ENCODE peak calls at places on chromosomes 11 and 22, in six cellular contexts. M is adrenal gland; N is cardiac fibroblast; I is GM13977; Y is CD8-positive, alpha-beta T cell; V is IMR-90. O is an unnamed sample.

GRCh38 chr22:29870574-29870973 is 12.4 kb upstream of the MTMR3 start:
- DNase-seq in V (no peak), Y (no peak), N (no peak), I (no peak), M (no peak), O (no peak)

GRCh38 chr11:70404244-70404643 is 5.9 kb downstream of the CTTN start:
- DNase-seq in I (no peak), V (no peak), N (no peak), Y (no peak), M (no peak), O (no peak)

GRCh38 chr11:12706531-12707499 is 32.6 kb downstream of the TEAD1 start:
- DNase-seq in M (peak), N (peak), I (no peak), Y (no peak), V (no peak), O (no peak)

GRCh38 chr11:93507517-93507916 is 35.7 kb downstream of the SMCO4 start:
- DNase-seq in M (no peak), N (no peak), V (no peak), Y (no peak), I (no peak), O (no peak)

GRCh38 chr11:85348945-85349344 is 278.2 kb downstream of the DLG2 start:
- DNase-seq in Y (no peak), I (no peak), V (no peak), M (no peak), N (no peak), O (no peak)

GRCh38 chr11:11611381-11611780 is 10.4 kb downstream of the GALNT18 start:
- DNase-seq in M (no peak), I (no peak), Y (no peak), V (no peak), N (no peak), O (no peak)

GRCh38 chr11:69939551-69940245 is 120.5 kb upstream of the FGF3 start:
- DNase-seq in V (peak), M (peak), N (peak), Y (no peak), I (no peak), O (no peak)

GRCh38 chr11:45166604-45166897 is 20.1 kb downstream of the PRDM11 start:
- DNase-seq in M (no peak), I (no peak), Y (no peak), N (no peak), V (no peak), O (no peak)

GRCh38 chr11:36012410-36012809 is 68.5 kb downstream of the LDLRAD3 start:
- DNase-seq in N (peak), I (no peak), M (peak), Y (no peak), V (peak), O (no peak)

GRCh38 chr11:75495749-75496641 is 29.7 kb downstream of the GDPD5 start:
- DNase-seq in V (no peak), N (no peak), I (no peak), Y (no peak), M (peak), O (no peak)

GRCh38 chr11:119108151-119108856 is 1.2 kb downstream of the C2CD2L start:
- DNase-seq in I (peak), N (peak), M (no peak), Y (no peak), V (peak), O (peak)

GRCh38 chr22:19687561-19688300 is 26.6 kb upstream of the SEPTIN5 start:
- DNase-seq in M (no peak), Y (no peak), V (no peak), I (no peak), N (no peak), O (no peak)

GRCh38 chr11:130999992-131000770 is 83.9 kb upstream of the SNX19 start:
- DNase-seq in I (no peak), M (no peak), V (peak), N (peak), Y (no peak), O (no peak)

GRCh38 chr22:34414467-34415440 is 494.5 kb upstream of the LARGE1 start:
- DNase-seq in N (peak), V (no peak), Y (no peak), I (peak), M (peak), O (peak)

GRCh38 chr11:129992161-129992944 is 10.3 kb downstream of the PRDM10 start:
- DNase-seq in Y (no peak), V (peak), N (peak), I (peak), M (peak), O (peak)

GRCh38 chr11:78070606-78071005 is 6.9 kb downstream of the THRSP start:
- DNase-seq in Y (no peak), I (no peak), M (no peak), V (no peak), N (no peak), O (no peak)

GRCh38 chr22:19168088-19168890 is 10.2 kb downstream of the SLC25A1 start:
- DNase-seq in Y (no peak), I (no peak), N (no peak), V (no peak), M (no peak), O (no peak)

GRCh38 chr22:30423959-30424380 is 1.6 kb upstream of the MTFP1 start:
- DNase-seq in Y (peak), M (peak), I (peak), V (peak), N (peak), O (peak)

GRCh38 chr11:80855975-80856524 is 1415.2 kb upstream of the TENM4 start:
- DNase-seq in M (no peak), N (peak), V (no peak), I (no peak), Y (no peak), O (no peak)

GRCh38 chr11:18000760-18001159 is 12.1 kb downstream of the SERGEF start:
- DNase-seq in V (no peak), N (no peak), M (no peak), I (no peak), Y (no peak), O (no peak)

GRCh38 chr11:119470316-119471266 is 47.6 kb upstream of the THY1 start:
- DNase-seq in N (peak), V (peak), I (no peak), Y (no peak), M (no peak), O (no peak)

GRCh38 chr22:17781319-17782031 is 7.2 kb upstream of the BID start:
- DNase-seq in N (peak), I (peak), M (no peak), V (peak), Y (peak), O (peak)

GRCh38 chr11:72781313-72782080 is 12.3 kb downstream of the STARD10 start:
- DNase-seq in N (no peak), I (peak), M (no peak), Y (peak), V (no peak), O (peak)

GRCh38 chr11:61777234-61778090 is 14.9 kb downstream of the TMEM258 start:
- DNase-seq in Y (peak), V (no peak), N (no peak), I (peak), M (peak), O (peak)

GRCh38 chr11:63912678-63913077 is 4.3 kb downstream of the RCOR2 start:
- DNase-seq in N (no peak), M (no peak), I (no peak), Y (no peak), V (no peak), O (no peak)

GRCh38 chr11:68651208-68651984 is 32.9 kb upstream of the GAL start:
- DNase-seq in I (no peak), Y (no peak), M (no peak), V (peak), N (no peak), O (no peak)

GRCh38 chr22:48899523-48900326 is 927.9 kb downstream of the BRD1 start:
- DNase-seq in Y (no peak), M (no peak), N (no peak), I (no peak), V (no peak), O (peak)

GRCh38 chr22:37187552-37187890 is 526 bp downstream of the C1QTNF6 start:
- DNase-seq in Y (no peak), N (peak), V (peak), I (no peak), M (peak), O (no peak)

GRCh38 chr11:78022397-78023396 is at the start of gene KCTD14:
- DNase-seq in N (peak), I (no peak), V (no peak), Y (no peak), M (peak), O (no peak)

GRCh38 chr11:111676878-111677585 is 74.8 kb downstream of the SIK2 start:
- DNase-seq in V (peak), M (no peak), N (no peak), I (no peak), Y (no peak), O (no peak)

DNA sequence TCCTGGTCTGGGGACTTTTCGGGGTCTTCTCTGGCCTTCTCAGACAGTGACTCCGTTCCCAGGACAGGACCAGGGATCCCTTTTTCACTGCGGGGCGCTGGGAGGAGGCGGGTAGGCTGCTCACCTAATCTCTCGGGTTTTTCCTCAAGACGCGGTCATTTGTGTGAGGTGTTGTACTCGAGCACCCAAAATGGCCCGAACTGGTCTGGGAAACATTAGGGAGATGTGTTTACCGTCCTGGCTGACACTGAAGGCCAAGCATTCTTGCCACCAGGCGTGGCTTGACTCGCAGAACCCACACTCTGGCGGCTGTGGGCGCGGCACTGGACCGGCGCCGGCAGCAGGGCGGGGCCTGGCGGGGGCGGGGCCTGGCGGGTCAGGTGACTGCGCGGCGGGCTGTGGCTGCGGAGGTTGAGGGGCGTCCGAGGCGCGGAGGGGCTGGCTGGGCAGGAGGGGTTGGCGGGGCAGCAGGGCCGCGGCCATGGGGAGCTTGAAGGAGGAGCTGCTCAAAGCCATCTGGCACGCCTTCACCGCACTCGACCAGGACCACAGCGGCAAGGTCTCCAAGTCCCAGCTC is at the start of gene SWAP70:
- DNase-seq in Y (peak), V (peak), M (peak), I (peak), N (peak), O (peak)
- TF ChIP-seq CTCF in Y (no peak), V (peak), M (peak), I (no peak), N (peak), O (no peak)

DNA sequence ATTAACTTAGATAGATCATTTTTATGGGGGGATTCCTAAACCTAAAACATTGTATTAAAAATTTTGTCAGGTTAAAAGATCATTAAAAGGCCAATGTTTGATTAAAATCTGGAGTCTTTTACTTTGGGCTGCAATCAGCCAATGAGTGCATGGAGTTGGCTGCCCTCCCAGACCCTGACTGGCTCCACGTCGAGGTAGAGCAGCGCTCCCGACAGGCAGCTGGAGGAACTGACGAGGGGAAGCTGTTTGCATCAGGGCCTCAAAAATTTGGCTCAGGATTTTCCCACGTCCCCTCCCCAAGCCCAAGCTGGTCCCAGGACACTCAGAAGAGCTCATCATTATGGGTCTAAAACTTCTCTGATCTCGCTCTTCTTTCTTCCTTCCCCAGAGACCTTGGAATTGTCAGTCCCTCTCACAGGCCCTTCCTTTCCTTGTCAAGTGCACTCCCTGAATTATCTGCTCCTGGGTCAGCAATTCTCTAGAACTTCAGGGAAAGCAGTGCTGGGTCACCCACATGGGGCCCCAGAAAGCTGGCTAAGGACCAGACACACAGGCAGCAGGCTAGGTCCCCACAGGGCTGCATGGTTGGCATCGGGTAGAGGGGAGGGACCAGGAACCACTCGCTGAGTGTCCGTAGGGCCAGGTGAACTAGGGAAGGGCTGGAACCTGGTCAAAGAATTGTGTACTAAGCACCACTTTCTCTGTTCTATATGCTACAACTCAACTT is 119.6 kb upstream of the IGLL5 start:
- DNase-seq in Y (no peak), N (peak), V (no peak), I (no peak), M (peak), O (no peak)
- TF ChIP-seq CTCF in Y (no peak), N (peak), V (no peak), I (no peak), M (no peak), O (no peak)

GRCh38 chr22:27689664-27690063 is 111.9 kb downstream of the MN1 start:
- DNase-seq in I (no peak), V (no peak), M (no peak), N (no peak), Y (no peak), O (no peak)

GRCh38 chr22:27687984-27688545 is 113.5 kb downstream of the MN1 start:
- DNase-seq in Y (no peak), M (no peak), I (no peak), N (no peak), V (no peak), O (no peak)

GRCh38 chr22:27697888-27698287 is 103.7 kb downstream of the MN1 start:
- DNase-seq in Y (no peak), N (no peak), V (no peak), M (no peak), I (no peak), O (no peak)

GRCh38 chr22:27690596-27690995 is 111.0 kb downstream of the MN1 start:
- DNase-seq in V (no peak), N (no peak), I (no peak), Y (no peak), M (no peak), O (no peak)

GRCh38 chr22:27692243-27692642 is 109.3 kb downstream of the MN1 start:
- DNase-seq in V (peak), Y (no peak), I (no peak), M (no peak), N (no peak), O (no peak)
- TF ChIP-seq CTCF in V (peak), Y (no peak), I (no peak), M (no peak), N (peak), O (no peak)

GRCh38 chr22:32311551-32312071 is 46.1 kb upstream of the RFPL3 start:
- DNase-seq in M (no peak), V (no peak), I (no peak), Y (no peak), N (no peak), O (no peak)

GRCh38 chr22:32310777-32311176 is 46.9 kb upstream of the RFPL3 start:
- DNase-seq in V (no peak), Y (no peak), I (no peak), M (no peak), N (no peak), O (no peak)

GRCh38 chr22:32308934-32309333 is 48.7 kb upstream of the RFPL3 start:
- DNase-seq in Y (no peak), N (no peak), I (no peak), M (no peak), V (no peak), O (no peak)

GRCh38 chr22:32308191-32308590 is 49.5 kb upstream of the RFPL3 start:
- DNase-seq in N (no peak), V (no peak), I (no peak), M (no peak), Y (no peak), O (no peak)

DNA sequence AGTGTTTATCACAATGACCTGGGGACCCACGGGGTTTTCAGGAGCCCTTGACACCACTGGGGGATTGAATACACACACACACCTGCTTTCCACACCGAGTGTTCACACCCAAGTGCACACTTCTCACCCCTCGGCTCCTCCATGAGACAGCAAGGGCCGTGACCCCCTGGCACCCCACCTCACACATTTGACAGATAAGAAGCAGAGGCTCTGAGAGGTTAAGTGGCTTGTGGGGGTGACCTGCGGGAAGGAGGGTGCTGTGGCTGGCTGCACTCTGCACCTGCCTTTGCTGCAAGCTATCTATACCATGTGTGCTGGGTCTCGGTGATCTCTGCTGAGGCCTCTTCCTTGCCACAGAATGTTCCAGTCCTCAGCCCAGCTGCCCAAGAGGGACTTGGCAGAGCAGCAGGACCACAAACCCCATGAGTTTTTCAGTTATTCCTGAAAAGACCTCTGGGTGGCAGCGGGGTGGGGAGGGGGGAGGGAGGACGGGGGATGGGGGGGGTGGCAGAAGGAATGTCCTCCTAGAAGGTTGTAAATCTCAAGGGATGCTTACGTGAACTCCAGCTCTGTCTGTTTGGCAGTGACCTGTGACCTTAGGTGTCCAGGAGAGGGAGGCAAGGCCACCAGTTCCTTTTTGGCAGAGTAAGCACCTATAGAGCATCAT is 47.9 kb upstream of the RFPL3 start:
- DNase-seq in N (no peak), V (no peak), M (no peak), Y (no peak), I (no peak), O (no peak)
- TF ChIP-seq CTCF in N (no peak), V (no peak), M (no peak), Y (no peak), I (no peak), O (no peak)

DNA sequence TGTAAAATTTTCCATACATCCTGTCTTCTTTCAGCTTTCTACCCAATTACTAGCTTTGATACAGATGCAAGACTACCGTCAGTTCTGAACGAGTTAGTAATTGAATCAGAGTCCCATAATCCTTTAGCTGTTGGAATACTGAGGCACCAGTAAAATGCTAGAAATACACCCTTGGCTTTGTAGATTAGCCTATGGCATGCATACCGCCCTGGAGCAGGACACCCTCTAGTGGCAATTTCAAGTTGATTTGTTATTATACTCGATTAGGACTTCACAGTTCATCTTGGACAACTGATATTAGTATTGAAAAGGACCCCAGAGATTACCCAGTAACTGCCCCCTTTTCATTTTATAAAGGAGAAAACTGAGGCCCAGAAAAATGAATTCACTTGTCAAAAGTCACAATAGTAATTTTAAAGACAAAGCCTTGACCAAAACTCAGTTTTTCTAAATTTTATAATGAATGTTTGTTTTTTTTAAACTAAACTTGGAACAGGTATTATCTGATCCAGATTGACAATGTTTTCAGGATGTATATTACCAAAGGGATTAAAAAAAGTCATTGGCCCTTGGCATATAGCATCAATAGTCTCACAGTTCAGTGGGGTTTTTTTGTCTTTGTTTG is 72.6 kb downstream of the HIPK3 start:
- DNase-seq in M (peak), V (peak), N (peak), I (peak), Y (peak), O (peak)
- TF ChIP-seq CTCF in M (peak), V (peak), N (peak), I (peak), Y (peak), O (peak)

O was measured in GM13976.